ENCODE peak calls at places on chromosomes 7 and 10, in eight cellular contexts. E, Y, P, T, U, C, O and I are unnamed samples.

GRCh38 chr7:130070900-130071622 is 727 bp downstream of the KLHDC10 start:
- DNase-seq in E (peak; percentile 27), Y (no peak), P (peak; percentile 48), T (no peak), U (peak; percentile 64), C (no peak), O (no peak), I (no peak)

GRCh38 chr7:69196593-69196992 is 401.7 kb upstream of the AUTS2 start:
- DNase-seq in E (no peak), Y (no peak), P (no peak), T (no peak), U (no peak), C (no peak), O (no peak), I (no peak)

GRCh38 chr10:2978111-2978510 is 89.2 kb upstream of the PFKP start:
- DNase-seq in E (no peak), Y (peak; percentile 47), P (peak; percentile 35), T (peak; percentile 59), U (peak; percentile 63), C (peak; percentile 32), O (no peak), I (no peak)

GRCh38 chr7:134750083-134751062 is 29.1 kb upstream of the CALD1 start:
- DNase-seq in E (peak; percentile 62), Y (peak; percentile 56), P (no peak), T (peak; percentile 44), U (peak; percentile 74), C (no peak), O (no peak), I (no peak)

GRCh38 chr7:84529480-84530205 is 335.1 kb upstream of the SEMA3A start:
- DNase-seq in E (no peak), Y (no peak), P (peak; percentile 89), T (peak; percentile 89), U (no peak), C (no peak), O (no peak), I (no peak)

GRCh38 chr7:94451276-94451675 is 56.6 kb downstream of the COL1A2 start:
- DNase-seq in E (no peak), Y (no peak), P (no peak), T (no peak), U (no peak), C (no peak), O (no peak), I (no peak)

GRCh38 chr10:124624006-124624405 is 120.2 kb downstream of the FAM53B start:
- DNase-seq in E (no peak), Y (no peak), P (no peak), T (no peak), U (no peak), C (no peak), O (no peak), I (no peak)

GRCh38 chr7:114508096-114508495 is 93.5 kb downstream of the FOXP2 start:
- DNase-seq in E (no peak), Y (no peak), P (no peak), T (no peak), U (no peak), C (no peak), O (no peak), I (no peak)

GRCh38 chr7:154986200-154986599 is 16.7 kb downstream of the PAXIP1 start:
- DNase-seq in E (no peak), Y (no peak), P (no peak), T (no peak), U (no peak), C (no peak), O (no peak), I (no peak)

GRCh38 chr10:132307823-132308587 is at the start of gene STK32C:
- DNase-seq in E (peak; percentile 92), Y (peak; percentile 88), P (peak; percentile 51), T (peak; percentile 74), U (peak; percentile 90), C (no peak), O (peak; percentile 93), I (peak; percentile 89)
- H3K4me3 ChIP-seq in E (peak within 1 kb of the TSS; percentile 96), Y (peak within 1 kb of the TSS; percentile 83), P (peak within 1 kb of the TSS; percentile 73), T (peak within 1 kb of the TSS; percentile 79), U (peak within 1 kb of the TSS; percentile 53), C (peak within 1 kb of the TSS; percentile 70), O (peak within 1 kb of the TSS; percentile 84), I (peak within 1 kb of the TSS; percentile 82)

GRCh38 chr7:83456413-83456812 is 192.5 kb downstream of the SEMA3E start:
- DNase-seq in E (no peak), Y (no peak), P (no peak), T (no peak), U (no peak), C (no peak), O (no peak), I (no peak)

GRCh38 chr7:83452256-83452655 is 196.7 kb downstream of the SEMA3E start:
- DNase-seq in E (no peak), Y (no peak), P (no peak), T (no peak), U (no peak), C (no peak), O (no peak), I (no peak)

GRCh38 chr7:83457022-83457892 is 191.7 kb downstream of the SEMA3E start:
- DNase-seq in E (no peak), Y (no peak), P (no peak), T (no peak), U (no peak), C (no peak), O (no peak), I (no peak)
- H3K4me3 ChIP-seq in E (no peak overlapping the region), Y (no peak overlapping the region), P (no peak overlapping the region), T (no peak overlapping the region), U (no peak overlapping the region), C (no peak overlapping the region), O (no peak overlapping the region), I (no peak overlapping the region)

GRCh38 chr10:17227367-17228080 is 517 bp upstream of the VIM start:
- DNase-seq in E (no peak), Y (no peak), P (no peak), T (no peak), U (peak; percentile 42), C (peak; percentile 63), O (no peak), I (no peak)
- H3K4me3 ChIP-seq in E (peak overlapping the region; percentile 69), Y (peak overlapping the region; percentile 85), P (no peak overlapping the region), T (peak overlapping the region; percentile 68), U (peak overlapping the region; percentile 68), C (peak overlapping the region; percentile 68), O (peak overlapping the region; percentile 90), I (peak overlapping the region; percentile 83)

GRCh38 chr10:103180491-103180890 is 12.6 kb downstream of the NT5C2 start:
- DNase-seq in E (peak; percentile 3), Y (no peak), P (no peak), T (no peak), U (no peak), C (no peak), O (no peak), I (no peak)

GRCh38 chr10:103186128-103186527 is 6.9 kb downstream of the NT5C2 start:
- DNase-seq in E (peak; percentile 4), Y (no peak), P (no peak), T (no peak), U (no peak), C (no peak), O (no peak), I (no peak)

GRCh38 chr10:103181244-103181643 is 11.8 kb downstream of the NT5C2 start:
- DNase-seq in E (peak; percentile 19), Y (no peak), P (no peak), T (no peak), U (peak; percentile 91), C (peak; percentile 45), O (no peak), I (no peak)

GRCh38 chr10:103188853-103189252 is 4.2 kb downstream of the NT5C2 start:
- DNase-seq in E (no peak), Y (no peak), P (no peak), T (peak; percentile 8), U (no peak), C (no peak), O (no peak), I (no peak)

GRCh38 chr10:103184615-103185014 is 8.5 kb downstream of the NT5C2 start:
- DNase-seq in E (no peak), Y (no peak), P (peak; percentile 65), T (peak; percentile 18), U (no peak), C (no peak), O (no peak), I (no peak)
- H3K4me3 ChIP-seq in E (no peak overlapping the region), Y (no peak overlapping the region), P (no peak overlapping the region), T (no peak overlapping the region), U (no peak overlapping the region), C (peak overlapping the region; percentile 22), O (no peak overlapping the region), I (no peak overlapping the region)

GRCh38 chr7:45140827-45141226 is 16.8 kb upstream of the RAMP3 start:
- DNase-seq in E (no peak), Y (no peak), P (no peak), T (no peak), U (peak; percentile 63), C (peak; percentile 11), O (no peak), I (no peak)
- H3K4me3 ChIP-seq in E (no peak overlapping the region), Y (no peak overlapping the region), P (no peak overlapping the region), T (no peak overlapping the region), U (no peak overlapping the region), C (peak overlapping the region; percentile 24), O (no peak overlapping the region), I (no peak overlapping the region)